ENCODE peak calls at places on chromosomes 11 and 22, in eight cellular contexts. Y, V, J, F, A, M, E and N are unnamed samples. For H3K4me1, H3K36me3 and H3K9me3, the result is how much of the 10 kb centered on the place peaks cover.

GRCh38 chr11:75159081-75159953 is 8.4 kb downstream of the SLCO2B1 start:
- DNase-seq in Y (peak), V (peak), J (no peak), F (no peak), A (no peak), M (no peak), E (no peak), N (no peak)

GRCh38 chr11:102252339-102252891 is 64.9 kb upstream of the BIRC3 start:
- DNase-seq in Y (no peak), V (no peak), J (no peak), F (no peak), A (no peak), M (no peak), E (peak), N (no peak)

GRCh38 chr11:32334822-32335221 is 100.5 kb downstream of the WT1 start:
- DNase-seq in Y (peak), V (no peak), J (no peak), F (no peak), A (no peak), M (no peak), E (no peak), N (no peak)

GRCh38 chr11:27217948-27218410 is 145.0 kb downstream of the CCDC34 start:
- DNase-seq in Y (no peak), V (no peak), J (peak), F (no peak), A (peak), M (no peak), E (peak), N (no peak)

GRCh38 chr11:88231894-88232482 is 56.7 kb upstream of the RAB38 start:
- DNase-seq in Y (no peak), V (no peak), J (peak), F (no peak), A (peak), M (no peak), E (peak), N (no peak)

GRCh38 chr11:132405728-132406127 is 1035.3 kb downstream of the NTM start:
- DNase-seq in Y (no peak), V (no peak), J (no peak), F (no peak), A (no peak), M (no peak), E (no peak), N (no peak)

GRCh38 chr22:36258750-36259619 is 6.1 kb downstream of the APOL1 start:
- DNase-seq in Y (no peak), V (no peak), J (peak), F (no peak), A (peak), M (no peak), E (peak), N (no peak)

GRCh38 chr11:118438314-118438931 is 2.1 kb downstream of the KMT2A start:
- DNase-seq in Y (peak), V (no peak), J (peak), F (peak), A (peak), M (peak), E (peak), N (peak)

GRCh38 chr11:79173615-79174014 is 267.2 kb downstream of the TENM4 start:
- DNase-seq in Y (no peak), V (no peak), J (peak), F (no peak), A (peak), M (peak), E (peak), N (peak)

GRCh38 chr11:37557990-37558389 is 960.0 kb upstream of the RAG2 start:
- DNase-seq in Y (no peak), V (no peak), J (no peak), F (no peak), A (no peak), M (no peak), E (no peak), N (no peak)

GRCh38 chr22:43561421-43562178 is 149.8 kb downstream of the MPPED1 start:
- DNase-seq in Y (no peak), V (no peak), J (no peak), F (no peak), A (no peak), M (no peak), E (no peak), N (no peak)

GRCh38 chr22:44191036-44191454 is 10.3 kb downstream of the PARVG start:
- DNase-seq in Y (no peak), V (no peak), J (no peak), F (no peak), A (no peak), M (no peak), E (peak), N (no peak)

GRCh38 chr22:49960967-49961600 is 512 bp downstream of the PIM3 start:
- DNase-seq in Y (peak), V (peak), J (peak), F (peak), A (peak), M (no peak), E (peak), N (no peak)

GRCh38 chr11:44950036-44950624 is 553 bp downstream of the TP53I11 start:
- DNase-seq in Y (peak), V (peak), J (no peak), F (no peak), A (no peak), M (peak), E (peak), N (no peak)

GRCh38 chr11:26234451-26234850 is 97.5 kb upstream of the ANO3 start:
- DNase-seq in Y (no peak), V (no peak), J (no peak), F (no peak), A (no peak), M (no peak), E (no peak), N (no peak)

GRCh38 chr11:44143987-44144909 is 48.8 kb downstream of the EXT2 start:
- DNase-seq in Y (no peak), V (no peak), J (no peak), F (no peak), A (no peak), M (no peak), E (no peak), N (no peak)

GRCh38 chr11:118054712-118055640 is 21.9 kb upstream of the TMPRSS4 start:
- DNase-seq in Y (no peak), V (no peak), J (no peak), F (no peak), A (no peak), M (no peak), E (no peak), N (no peak)

GRCh38 chr22:27788889-27789288 is 12.7 kb downstream of the MN1 start:
- DNase-seq in Y (no peak), V (no peak), J (no peak), F (no peak), A (no peak), M (no peak), E (peak), N (no peak)
- H3K4me1 ChIP-seq in Y (under half), V (under half), J (half or more), F (under half), A (under half), M (under half), E (under half), N (under half)

DNA sequence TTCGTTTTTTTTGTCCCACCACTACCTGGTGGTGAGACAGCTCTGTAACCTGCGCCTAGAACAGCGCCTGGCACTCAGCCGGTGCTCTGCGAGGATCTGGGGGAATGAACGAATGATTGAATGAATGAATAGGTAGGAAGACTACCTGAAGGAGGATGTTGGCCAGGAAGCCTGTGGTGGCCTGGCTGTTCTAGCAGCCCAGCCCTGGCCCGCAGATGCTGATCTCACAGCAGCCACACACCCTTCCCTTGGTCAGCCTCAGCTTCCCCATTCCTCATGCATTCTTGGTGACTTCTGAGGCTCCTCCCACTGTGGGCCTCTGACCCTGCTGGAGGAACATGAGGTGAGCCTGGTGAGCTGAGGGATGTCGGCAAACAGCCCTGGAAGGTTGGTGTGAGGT is 3.7 kb downstream of the TRPM5 start:
- DNase-seq in Y (peak), V (peak), J (no peak), F (no peak), A (no peak), M (no peak), E (no peak), N (no peak)
- H3K36me3 ChIP-seq in Y (under half), V (under half), J (under half), F (under half), A (under half), M (under half), E (under half), N (under half)

GRCh38 chr22:48320048-48320655 is 1507.5 kb downstream of the BRD1 start:
- DNase-seq in Y (no peak), V (peak), J (no peak), F (no peak), A (no peak), M (no peak), E (no peak), N (no peak)
- H3K9me3 ChIP-seq in Y (under half), V (under half), J (under half), F (under half), A (under half), M (under half), E (under half), N (under half)

GRCh38 chr11:116990061-116990473 is 108.2 kb downstream of the SIK3 start:
- DNase-seq in Y (peak), V (no peak), J (peak), F (no peak), A (peak), M (no peak), E (peak), N (peak)

GRCh38 chr11:116986521-116987105 is 111.6 kb downstream of the SIK3 start:
- DNase-seq in Y (no peak), V (no peak), J (peak), F (no peak), A (peak), M (no peak), E (peak), N (no peak)

GRCh38 chr11:116990811-116991210 is 107.4 kb downstream of the SIK3 start:
- DNase-seq in Y (no peak), V (no peak), J (no peak), F (no peak), A (no peak), M (no peak), E (no peak), N (peak)

GRCh38 chr11:116991491-116991890 is 106.7 kb downstream of the SIK3 start:
- DNase-seq in Y (no peak), V (no peak), J (no peak), F (no peak), A (no peak), M (no peak), E (no peak), N (no peak)

DNA sequence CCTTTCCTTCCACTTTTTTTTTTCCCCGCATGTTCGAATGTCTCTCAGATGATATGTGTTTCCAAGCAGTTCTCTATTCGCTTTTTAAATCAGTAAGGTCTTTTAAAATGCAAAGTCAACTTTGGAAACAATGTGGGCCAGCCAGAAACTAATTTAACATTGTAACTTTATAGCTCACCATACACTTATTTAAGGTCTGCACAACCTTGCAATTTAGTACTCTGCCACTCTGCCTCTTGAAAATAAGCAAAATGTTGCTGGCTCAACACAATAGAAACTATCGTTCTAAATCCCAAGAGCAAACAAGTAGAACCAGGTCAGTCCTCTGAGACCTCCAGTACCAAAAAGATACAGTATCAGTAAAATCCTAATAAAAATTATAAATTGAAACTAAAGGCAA is 109.0 kb downstream of the SIK3 start:
- DNase-seq in Y (no peak), V (no peak), J (no peak), F (no peak), A (no peak), M (no peak), E (no peak), N (peak)
- H3K4me1 ChIP-seq in Y (under half), V (under half), J (under half), F (under half), A (under half), M (half or more), E (half or more), N (under half)

DNA sequence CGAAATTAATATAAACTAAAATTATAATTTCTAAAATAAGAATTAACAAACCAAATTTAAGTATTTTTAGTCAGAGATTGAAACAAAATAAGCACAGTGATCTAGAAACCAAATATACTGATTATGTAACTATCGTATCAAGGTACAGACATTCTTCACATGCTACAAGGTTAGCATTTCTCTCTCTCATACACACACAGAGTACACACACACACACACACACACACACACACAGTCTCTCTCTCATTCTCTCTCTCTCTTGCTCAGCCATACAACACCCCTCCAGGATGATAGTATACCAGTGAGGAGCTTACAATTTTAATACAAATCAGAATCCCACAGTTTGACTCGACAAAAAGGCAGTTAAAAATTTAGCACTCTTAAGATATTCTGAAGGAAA is 66.0 kb downstream of the RDX start:
- DNase-seq in Y (no peak), V (no peak), J (no peak), F (no peak), A (no peak), M (no peak), E (no peak), N (no peak)
- H3K36me3 ChIP-seq in Y (under half), V (under half), J (half or more), F (under half), A (under half), M (under half), E (half or more), N (under half)

GRCh38 chr11:1707751-1708150 is 10.8 kb downstream of the KRTAP5-6 start:
- DNase-seq in Y (no peak), V (no peak), J (peak), F (no peak), A (no peak), M (no peak), E (no peak), N (no peak)

GRCh38 chr11:1705121-1706052 is 8.4 kb downstream of the KRTAP5-6 start:
- DNase-seq in Y (peak), V (no peak), J (no peak), F (no peak), A (peak), M (no peak), E (no peak), N (no peak)

GRCh38 chr11:1703146-1703545 is 6.2 kb downstream of the KRTAP5-6 start:
- DNase-seq in Y (peak), V (no peak), J (no peak), F (no peak), A (no peak), M (no peak), E (no peak), N (no peak)

GRCh38 chr11:1706634-1707400 is 9.8 kb downstream of the KRTAP5-6 start:
- DNase-seq in Y (peak), V (no peak), J (peak), F (no peak), A (no peak), M (no peak), E (no peak), N (no peak)

GRCh38 chr11:1708716-1709115 is 11.7 kb downstream of the KRTAP5-6 start:
- DNase-seq in Y (peak), V (no peak), J (no peak), F (no peak), A (no peak), M (no peak), E (no peak), N (no peak)
- H3K9me3 ChIP-seq in Y (under half), V (under half), J (under half), F (under half), A (under half), M (under half), E (under half), N (under half)